ENCODE peak calls at places on chromosomes 12 and 14, in four cellular contexts. N is A549, E is IMR-90, Z is body of pancreas. K is an unnamed sample.

GRCh38 chr14:26984318-26985177 is 386.7 kb upstream of the NOVA1 start:
- DNase-seq in Z (peak; percentile 78), N (peak; percentile 77), E (peak; percentile 31), K (peak; percentile 83)

GRCh38 chr14:64726585-64726890 is 22.3 kb downstream of the PLEKHG3 start:
- DNase-seq in E (peak; percentile 60), N (peak; percentile 52), Z (peak; percentile 91), K (no peak)

GRCh38 chr14:99686557-99687283 is 2.6 kb downstream of the CYP46A1 start:
- DNase-seq in N (no peak), Z (no peak), E (no peak), K (no peak)

GRCh38 chr14:101066826-101067508 is 163.4 kb upstream of the RTL1 start:
- DNase-seq in E (no peak), Z (no peak), N (no peak), K (no peak)

GRCh38 chr14:23579739-23580138 is 1.1 kb upstream of the JPH4 start:
- DNase-seq in Z (no peak), N (no peak), E (no peak), K (no peak)

GRCh38 chr12:108839890-108840230 is 17.5 kb downstream of the SSH1 start:
- DNase-seq in Z (no peak), N (no peak), E (no peak), K (no peak)

GRCh38 chr12:14601692-14602091 is 34.0 kb upstream of the PLBD1 start:
- DNase-seq in N (no peak), E (no peak), Z (no peak), K (no peak)

GRCh38 chr12:26010293-26010821 is 51.9 kb downstream of the RASSF8 start:
- DNase-seq in E (no peak), Z (no peak), N (no peak), K (no peak)

GRCh38 chr12:48717252-48717695 is 767 bp upstream of the CCNT1 start:
- DNase-seq in Z (no peak), N (peak; percentile 27), E (peak; percentile 4), K (peak; percentile 15)

GRCh38 chr12:72272731-72273498 is 745 bp downstream of the TRHDE start:
- DNase-seq in N (no peak), Z (peak; percentile 51), E (peak; percentile 58), K (peak; percentile 27)

GRCh38 chr14:31127690-31128089 is 79.9 kb downstream of the HECTD1 start:
- DNase-seq in N (peak; percentile 37), Z (no peak), E (no peak), K (no peak)

GRCh38 chr12:125110641-125111360 is 45.6 kb downstream of the AACS start:
- DNase-seq in Z (no peak), N (no peak), E (peak; percentile 74), K (peak; percentile 76)

GRCh38 chr12:8519208-8519607 is 5.9 kb downstream of the CLEC4D start:
- DNase-seq in Z (no peak), N (no peak), E (no peak), K (no peak)

GRCh38 chr14:74333909-74334308 is 14.4 kb upstream of the VRTN start:
- DNase-seq in Z (no peak), E (peak; percentile 85), N (no peak), K (no peak)

GRCh38 chr12:123119808-123120207 is 31.1 kb downstream of the PITPNM2 start:
- DNase-seq in Z (no peak), N (no peak), E (no peak), K (no peak)

GRCh38 chr14:106776395-106776983 is 1250.1 kb downstream of the TMEM121 start:
- DNase-seq in Z (no peak), N (no peak), E (no peak), K (no peak)

GRCh38 chr12:6530576-6531260 is 3.6 kb upstream of the GAPDH start:
- DNase-seq in Z (no peak), E (no peak), N (no peak), K (no peak)
- H3K27ac ChIP-seq in Z (no peak overlapping the region), E (no peak overlapping the region), N (peak overlapping the region; percentile 37), K (peak overlapping the region; percentile 84)

DNA sequence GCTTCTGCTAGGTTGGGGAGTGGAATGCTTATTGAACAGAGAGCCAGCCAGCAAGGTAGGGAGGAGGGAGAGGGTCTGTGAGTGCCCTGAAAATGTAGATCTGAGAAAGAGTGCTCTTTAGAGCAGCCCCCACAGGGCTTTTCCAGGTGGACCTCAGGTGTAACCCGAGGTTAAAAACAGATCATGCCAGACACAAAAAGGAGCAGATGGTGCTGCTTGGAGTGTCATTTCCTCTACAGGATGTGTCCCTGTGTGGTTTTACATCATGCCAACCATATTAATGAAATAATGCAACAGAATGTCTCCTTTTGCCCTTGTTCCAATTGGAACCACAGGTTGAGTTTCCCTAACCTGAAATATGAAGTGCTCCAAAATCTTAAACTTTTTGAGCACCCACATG is 6.4 kb downstream of the SUSD6 start:
- DNase-seq in E (no peak), N (no peak), Z (no peak), K (no peak)
- H3K27ac ChIP-seq in E (no peak overlapping the region), N (no peak overlapping the region), Z (peak overlapping the region; percentile 7), K (no peak overlapping the region)

DNA sequence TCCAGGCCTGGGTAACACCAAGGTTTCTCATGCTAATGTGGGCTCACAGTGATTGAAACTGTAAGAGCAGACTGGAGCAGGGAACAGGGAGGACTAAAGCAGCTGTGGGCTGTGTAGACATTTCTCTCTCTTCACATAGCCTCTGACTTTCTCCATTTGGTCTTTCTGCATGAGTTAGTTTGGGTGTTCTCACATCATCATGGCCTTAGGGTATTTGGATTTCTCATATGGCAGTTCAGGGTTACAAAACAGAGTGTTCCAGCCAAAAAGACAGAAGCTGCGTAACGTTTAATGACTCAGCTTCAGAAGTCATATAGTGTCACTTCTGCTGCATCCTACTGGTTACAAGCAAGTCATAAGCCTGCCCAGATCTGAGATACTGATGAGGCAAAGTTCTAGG is 52.0 kb upstream of the OSBPL8 start:
- DNase-seq in E (peak; percentile 93), Z (no peak), N (peak; percentile 57), K (peak; percentile 77)
- H3K27ac ChIP-seq in E (no peak overlapping the region), Z (no peak overlapping the region), N (peak overlapping the region; percentile 36), K (no peak overlapping the region)

GRCh38 chr12:31749024-31749704 is 20.3 kb upstream of the AMN1 start:
- DNase-seq in E (peak; percentile 98), N (peak; percentile 100), Z (peak; percentile 87), K (peak; percentile 91)

GRCh38 chr12:31745242-31745641 is 16.4 kb upstream of the AMN1 start:
- DNase-seq in E (no peak), Z (no peak), N (no peak), K (no peak)

GRCh38 chr12:31752450-31752849 is 23.6 kb upstream of the AMN1 start:
- DNase-seq in N (no peak), E (no peak), Z (no peak), K (no peak)

GRCh38 chr12:31750747-31751039 is 21.9 kb upstream of the AMN1 start:
- DNase-seq in N (peak; percentile 19), E (no peak), Z (no peak), K (no peak)
- H3K27ac ChIP-seq in N (peak overlapping the region; percentile 81), E (no peak overlapping the region), Z (no peak overlapping the region), K (no peak overlapping the region)

DNA sequence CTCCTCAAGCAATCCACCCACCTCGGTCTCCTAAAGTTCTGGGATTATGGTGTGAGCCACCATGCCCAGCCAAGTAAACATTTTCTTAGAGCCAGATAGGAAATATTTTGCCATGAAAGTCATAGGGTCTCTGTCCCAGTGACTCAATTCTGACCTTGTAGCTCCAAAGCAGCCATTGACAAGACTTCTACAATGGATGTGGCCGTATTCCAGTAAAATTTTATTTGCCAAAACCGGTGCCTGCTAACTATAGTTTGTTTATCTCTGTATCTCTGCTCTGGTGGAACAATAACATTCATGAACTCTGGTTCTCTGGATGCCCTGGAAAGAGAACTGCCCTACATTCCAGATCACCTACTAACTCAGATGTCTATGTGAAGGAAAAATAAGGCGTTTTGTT is 54.6 kb upstream of the USP44 start:
- DNase-seq in Z (peak; percentile 58), E (no peak), N (no peak), K (no peak)
- H3K27ac ChIP-seq in Z (peak overlapping the region; percentile 90), E (no peak overlapping the region), N (peak overlapping the region; percentile 12), K (no peak overlapping the region)

GRCh38 chr14:93970967-93971634 is 5.3 kb downstream of the ASB2 start:
- DNase-seq in Z (no peak), E (peak; percentile 18), N (no peak), K (no peak)
- H3K27ac ChIP-seq in Z (no peak overlapping the region), E (no peak overlapping the region), N (no peak overlapping the region), K (no peak overlapping the region)

DNA sequence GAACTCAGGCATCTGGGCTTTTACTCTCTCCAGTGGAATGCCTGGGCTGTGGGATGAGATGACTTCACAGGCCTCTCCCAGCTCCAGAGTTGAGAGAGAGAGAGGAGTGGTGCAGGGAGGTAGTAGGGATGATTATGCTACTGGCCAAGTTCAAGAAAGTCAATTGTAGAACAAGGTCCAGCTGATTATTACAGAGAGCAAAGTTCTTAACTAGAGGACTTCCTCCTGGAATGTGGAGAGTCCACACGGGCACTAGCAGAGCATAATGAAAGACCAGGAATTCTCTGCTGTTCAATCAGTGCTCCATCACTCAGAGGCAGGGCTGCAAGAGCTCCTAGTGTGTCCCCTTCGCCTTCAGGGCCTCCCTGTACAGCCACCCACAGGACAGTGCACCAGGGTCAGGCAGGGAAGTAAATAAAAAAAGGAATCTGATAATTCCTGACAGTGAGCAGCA is 651 bp upstream of the EMP1 start:
- DNase-seq in Z (no peak), E (peak; percentile 68), N (peak; percentile 63), K (no peak)
- H3K27ac ChIP-seq in Z (peak overlapping the region; percentile 72), E (peak overlapping the region; percentile 67), N (peak overlapping the region; percentile 72), K (no peak overlapping the region)